ENCODE peak calls at places on chromosome 5, in five cellular contexts. K, G, O, F and U are unnamed samples.
A peak's percentile ranks its signal among the peaks of the same experiment; 100 is the strongest.

GRCh38 chr5:42566658-42567313 is 143.5 kb downstream of the GHR start:
- DNase-seq in K (no peak), G (no peak), O (no peak), F (no peak), U (no peak)

GRCh38 chr5:143340891-143341685 is 62.4 kb downstream of the NR3C1 start:
- DNase-seq in K (no peak), G (no peak), O (no peak), F (no peak), U (no peak)

GRCh38 chr5:170345971-170346370 is 43.2 kb downstream of the KCNMB1 start:
- DNase-seq in K (no peak), G (no peak), O (no peak), F (no peak), U (no peak)

GRCh38 chr5:1351156-1351555 is 6.3 kb upstream of the CLPTM1L start:
- DNase-seq in K (no peak), G (no peak), O (no peak), F (no peak), U (no peak)

GRCh38 chr5:173984218-173984617 is 4.8 kb upstream of the C5orf47 start:
- DNase-seq in K (peak; percentile 47), G (no peak), O (peak; percentile 51), F (no peak), U (no peak)

GRCh38 chr5:96795626-96796025 is 12.1 kb downstream of the ERAP1 start:
- DNase-seq in K (no peak), G (no peak), O (no peak), F (no peak), U (no peak)

GRCh38 chr5:94759022-94759421 is 140.6 kb downstream of the SLF1 start:
- DNase-seq in K (no peak), G (no peak), O (no peak), F (no peak), U (no peak)

GRCh38 chr5:13278148-13278547 is 666.3 kb downstream of the DNAH5 start:
- DNase-seq in K (no peak), G (no peak), O (peak; percentile 31), F (no peak), U (no peak)

GRCh38 chr5:133967124-133967523 is 1.3 kb downstream of the C5orf15 start:
- DNase-seq in K (no peak), G (no peak), O (no peak), F (no peak), U (no peak)

GRCh38 chr5:126681970-126682369 is 81.2 kb downstream of the PHAX start:
- DNase-seq in K (no peak), G (no peak), O (no peak), F (no peak), U (peak; percentile 60)

GRCh38 chr5:127068771-127069330 is 4.5 kb downstream of the C5orf63 start:
- DNase-seq in K (no peak), G (peak; percentile 42), O (no peak), F (no peak), U (no peak)

GRCh38 chr5:147223951-147224791 is 10.7 kb upstream of the STK32A start:
- DNase-seq in K (peak; percentile 27), G (peak; percentile 29), O (peak; percentile 34), F (peak; percentile 16), U (no peak)

GRCh38 chr5:120394259-120394658 is 69.8 kb upstream of the PRR16 start:
- DNase-seq in K (no peak), G (no peak), O (no peak), F (no peak), U (no peak)

GRCh38 chr5:67015577-67016290 is 180.9 kb downstream of the CD180 start:
- DNase-seq in K (no peak), G (no peak), O (no peak), F (no peak), U (no peak)

GRCh38 chr5:98510601-98511000 is 262.9 kb upstream of the RGMB start:
- DNase-seq in K (no peak), G (no peak), O (no peak), F (no peak), U (no peak)

GRCh38 chr5:176639981-176640380 is 7.3 kb upstream of the TSPAN17 start:
- DNase-seq in K (peak; percentile 96), G (peak; percentile 59), O (no peak), F (no peak), U (peak; percentile 79)

GRCh38 chr5:36607114-36607561 is 732 bp downstream of the SLC1A3 start:
- DNase-seq in K (no peak), G (peak; percentile 39), O (peak; percentile 69), F (no peak), U (peak; percentile 63)

GRCh38 chr5:116011046-116011445 is 21.2 kb upstream of the ARL14EPL start:
- DNase-seq in K (no peak), G (no peak), O (no peak), F (no peak), U (no peak)

GRCh38 chr5:126030698-126031097 is 392.5 kb upstream of the GRAMD2B start:
- DNase-seq in K (no peak), G (no peak), O (no peak), F (no peak), U (no peak)

GRCh38 chr5:82351754-82352145 is 73.6 kb upstream of the RPS23 start:
- DNase-seq in K (peak; percentile 75), G (no peak), O (peak; percentile 72), F (peak; percentile 80), U (no peak)

GRCh38 chr5:163460562-163461176 is at the start of gene HMMR:
- DNase-seq in K (peak; percentile 59), G (no peak), O (peak; percentile 71), F (no peak), U (no peak)

GRCh38 chr5:1785984-1786383 is 13.7 kb downstream of the MRPL36 start:
- DNase-seq in K (no peak), G (no peak), O (no peak), F (no peak), U (no peak)

GRCh38 chr5:36680066-36680465 is 73.7 kb downstream of the SLC1A3 start:
- DNase-seq in K (no peak), G (peak; percentile 75), O (no peak), F (no peak), U (peak; percentile 72)

GRCh38 chr5:174192103-174192655 is 146.7 kb downstream of the NSG2 start:
- DNase-seq in K (no peak), G (no peak), O (no peak), F (no peak), U (no peak)

GRCh38 chr5:108867661-108868060 is 120.0 kb downstream of the FER start:
- DNase-seq in K (no peak), G (no peak), O (no peak), F (peak; percentile 41), U (no peak)

GRCh38 chr5:43352916-43353315 is 39.7 kb upstream of the HMGCS1 start:
- DNase-seq in K (no peak), G (no peak), O (no peak), F (no peak), U (no peak)

GRCh38 chr5:14714706-14715105 is 50.2 kb downstream of the OTULIN start:
- DNase-seq in K (peak; percentile 35), G (no peak), O (no peak), F (no peak), U (peak; percentile 69)

GRCh38 chr5:142701673-142702311 is 15.9 kb upstream of the FGF1 start:
- DNase-seq in K (no peak), G (no peak), O (no peak), F (no peak), U (no peak)

GRCh38 chr5:61586096-61587084 is 254.3 kb downstream of the ZSWIM6 start:
- DNase-seq in K (peak; percentile 49), G (no peak), O (no peak), F (no peak), U (no peak)

GRCh38 chr5:127229185-127229889 is 61.3 kb upstream of the MEGF10 start:
- DNase-seq in K (no peak), G (peak; percentile 72), O (no peak), F (peak; percentile 83), U (peak; percentile 66)